ENCODE peak calls at places on chromosomes 16 and 17, in five cellular contexts. H, O, G, K and P are unnamed samples.

GRCh38 chr17:38908676-38909181 is 16.7 kb upstream of the LASP1NB start:
- DNase-seq in H (no peak), O (no peak), G (no peak), K (no peak), P (no peak)

GRCh38 chr16:68000450-68000849 is 1.2 kb upstream of the DPEP2 start:
- DNase-seq in H (no peak), O (no peak), G (no peak), K (no peak), P (no peak)

GRCh38 chr16:24734382-24734781 is 4.9 kb downstream of the TNRC6A start:
- DNase-seq in H (no peak), O (no peak), G (no peak), K (no peak), P (no peak)

GRCh38 chr17:50317121-50317520 is 28.8 kb upstream of the XYLT2 start:
- DNase-seq in H (no peak), O (no peak), G (no peak), K (no peak), P (no peak)

GRCh38 chr16:72372646-72373045 is 200.7 kb upstream of the PMFBP1 start:
- DNase-seq in H (no peak), O (no peak), G (no peak), K (no peak), P (no peak)

GRCh38 chr17:63390090-63390489 is 56.0 kb downstream of the CYB561 start:
- DNase-seq in H (no peak), O (no peak), G (no peak), K (no peak), P (no peak)

GRCh38 chr17:15457723-15458094 is 9.7 kb downstream of the CDRT4 start:
- DNase-seq in H (no peak), O (no peak), G (no peak), K (no peak), P (no peak)

GRCh38 chr16:4214215-4214621 is 27.7 kb downstream of the SRL start:
- DNase-seq in H (no peak), O (no peak), G (no peak), K (no peak), P (no peak)

GRCh38 chr17:30796016-30796415 is 28.5 kb downstream of the CRLF3 start:
- DNase-seq in H (no peak), O (no peak), G (no peak), K (no peak), P (no peak)

GRCh38 chr17:75367312-75367711 is 38.2 kb downstream of the GRB2 start:
- DNase-seq in H (no peak), O (no peak), G (no peak), K (no peak), P (no peak)

GRCh38 chr16:58198022-58198683 is at the start of gene CSNK2A2:
- DNase-seq in H (peak), O (peak), G (peak), K (peak), P (peak)

GRCh38 chr16:57600048-57600835 is 28.2 kb upstream of the ADGRG1 start:
- DNase-seq in H (no peak), O (peak), G (no peak), K (peak), P (no peak)

GRCh38 chr16:73047221-73047535 is 750 bp downstream of the ZFHX3 start:
- DNase-seq in H (no peak), O (no peak), G (no peak), K (no peak), P (no peak)

GRCh38 chr17:338442-339192 is 14.0 kb downstream of the RPH3AL start:
- DNase-seq in H (no peak), O (no peak), G (no peak), K (no peak), P (no peak)

GRCh38 chr17:82339634-82340580 is 6.3 kb upstream of the SECTM1 start:
- DNase-seq in H (no peak), O (no peak), G (no peak), K (no peak), P (no peak)

GRCh38 chr17:32525116-32525515 is 38.3 kb downstream of the CDK5R1 start:
- DNase-seq in H (no peak), O (no peak), G (no peak), K (no peak), P (no peak)

GRCh38 chr17:1490643-1491405 is 1.7 kb downstream of the MYO1C start:
- DNase-seq in H (peak), O (peak), G (peak), K (no peak), P (no peak)

GRCh38 chr16:67676939-67677338 is 10.3 kb downstream of the C16orf86 start:
- DNase-seq in H (no peak), O (no peak), G (no peak), K (no peak), P (no peak)

GRCh38 chr17:7380321-7380720 is 568 bp upstream of the TNK1 start:
- DNase-seq in H (no peak), O (no peak), G (no peak), K (no peak), P (no peak)